ENCODE peak calls at places on chromosomes 4 and X, in eight cellular contexts. F, U, T, G, Z, L, N and X are unnamed samples.

GRCh38 chr4:182916483-182917181 is 554 bp downstream of the DCTD start:
- DNase-seq in F (peak; percentile 48), U (peak; percentile 39), T (peak; percentile 78), G (peak; percentile 65), Z (peak; percentile 40), L (peak; percentile 84), N (peak; percentile 45), X (peak; percentile 32)

GRCh38 chr4:143085644-143086043 is 99.1 kb upstream of the USP38 start:
- DNase-seq in F (no peak), U (no peak), T (no peak), G (no peak), Z (no peak), L (no peak), N (no peak), X (no peak)

GRCh38 chrX:16187024-16187698 is 19.9 kb downstream of the MAGEB17 start:
- DNase-seq in F (no peak), U (no peak), T (no peak), G (no peak), Z (no peak), L (no peak), N (no peak), X (no peak)

GRCh38 chrX:44245730-44246129 is 97.7 kb downstream of the EFHC2 start:
- DNase-seq in F (no peak), U (no peak), T (no peak), G (no peak), Z (no peak), L (no peak), N (no peak), X (no peak)

GRCh38 chr4:142817442-142817841 is 28.7 kb downstream of the INPP4B start:
- DNase-seq in F (no peak), U (peak; percentile 59), T (no peak), G (no peak), Z (peak; percentile 84), L (no peak), N (no peak), X (peak; percentile 41)

GRCh38 chrX:29617725-29618124 is 597.6 kb upstream of the MAGEB2 start:
- DNase-seq in F (no peak), U (no peak), T (no peak), G (no peak), Z (no peak), L (no peak), N (no peak), X (no peak)

GRCh38 chr4:145694929-145695328 is 15.0 kb downstream of the C4orf51 start:
- DNase-seq in F (no peak), U (no peak), T (no peak), G (no peak), Z (no peak), L (no peak), N (no peak), X (no peak)

GRCh38 chr4:27176400-27176799 is 315.8 kb downstream of the STIM2 start:
- DNase-seq in F (peak; percentile 41), U (no peak), T (no peak), G (no peak), Z (peak; percentile 41), L (no peak), N (peak; percentile 49), X (peak; percentile 53)

GRCh38 chrX:7088968-7089615 is 58.4 kb upstream of the STS start:
- DNase-seq in F (no peak), U (no peak), T (no peak), G (no peak), Z (no peak), L (no peak), N (peak; percentile 49), X (peak; percentile 25)

GRCh38 chrX:49300703-49301102 is 2.7 kb upstream of the GAGE10 start:
- DNase-seq in F (no peak), U (no peak), T (no peak), G (no peak), Z (no peak), L (no peak), N (no peak), X (no peak)

GRCh38 chr4:42927946-42928345 is 35.4 kb downstream of the GRXCR1 start:
- DNase-seq in F (no peak), U (no peak), T (no peak), G (no peak), Z (peak; percentile 11), L (no peak), N (no peak), X (no peak)

GRCh38 chr4:106114284-106114683 is 201.7 kb downstream of the TBCK start:
- DNase-seq in F (no peak), U (no peak), T (no peak), G (no peak), Z (no peak), L (no peak), N (no peak), X (no peak)

GRCh38 chr4:108166441-108167315 is 2.1 kb downstream of the LEF1 start:
- DNase-seq in F (peak; percentile 61), U (no peak), T (no peak), G (peak; percentile 54), Z (no peak), L (no peak), N (peak; percentile 85), X (no peak)

GRCh38 chr4:86593726-86594558 is at the start of gene PTPN13:
- DNase-seq in F (peak; percentile 97), U (peak; percentile 95), T (peak; percentile 98), G (peak; percentile 98), Z (peak; percentile 98), L (peak; percentile 99), N (peak; percentile 100), X (peak; percentile 98)

DNA sequence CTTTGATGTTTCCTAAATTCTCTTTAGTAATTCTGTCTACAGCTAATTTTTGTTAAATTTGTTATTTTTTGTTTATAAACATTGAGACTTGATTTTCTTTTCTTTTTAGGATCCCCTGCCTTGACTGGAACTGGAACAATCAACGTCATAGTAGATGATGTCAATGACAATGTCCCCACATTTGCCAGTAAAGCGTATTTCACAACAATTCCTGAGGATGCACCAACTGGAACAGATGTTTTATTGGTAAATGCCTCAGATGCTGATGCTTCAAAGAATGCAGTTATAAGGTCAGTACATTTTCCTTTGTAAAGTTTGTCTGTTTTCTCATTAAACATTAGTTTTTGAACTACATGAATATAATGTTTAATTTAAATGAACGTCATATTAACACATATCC is 119.4 kb downstream of the FAT4 start:
- DNase-seq in F (no peak), U (no peak), T (no peak), G (no peak), Z (no peak), L (no peak), N (no peak), X (no peak)
- TF ChIP-seq CTCF in F (no peak), U (no peak), T (no peak), G (no peak), Z (no peak), L (no peak), N (no peak), X (no peak)

DNA sequence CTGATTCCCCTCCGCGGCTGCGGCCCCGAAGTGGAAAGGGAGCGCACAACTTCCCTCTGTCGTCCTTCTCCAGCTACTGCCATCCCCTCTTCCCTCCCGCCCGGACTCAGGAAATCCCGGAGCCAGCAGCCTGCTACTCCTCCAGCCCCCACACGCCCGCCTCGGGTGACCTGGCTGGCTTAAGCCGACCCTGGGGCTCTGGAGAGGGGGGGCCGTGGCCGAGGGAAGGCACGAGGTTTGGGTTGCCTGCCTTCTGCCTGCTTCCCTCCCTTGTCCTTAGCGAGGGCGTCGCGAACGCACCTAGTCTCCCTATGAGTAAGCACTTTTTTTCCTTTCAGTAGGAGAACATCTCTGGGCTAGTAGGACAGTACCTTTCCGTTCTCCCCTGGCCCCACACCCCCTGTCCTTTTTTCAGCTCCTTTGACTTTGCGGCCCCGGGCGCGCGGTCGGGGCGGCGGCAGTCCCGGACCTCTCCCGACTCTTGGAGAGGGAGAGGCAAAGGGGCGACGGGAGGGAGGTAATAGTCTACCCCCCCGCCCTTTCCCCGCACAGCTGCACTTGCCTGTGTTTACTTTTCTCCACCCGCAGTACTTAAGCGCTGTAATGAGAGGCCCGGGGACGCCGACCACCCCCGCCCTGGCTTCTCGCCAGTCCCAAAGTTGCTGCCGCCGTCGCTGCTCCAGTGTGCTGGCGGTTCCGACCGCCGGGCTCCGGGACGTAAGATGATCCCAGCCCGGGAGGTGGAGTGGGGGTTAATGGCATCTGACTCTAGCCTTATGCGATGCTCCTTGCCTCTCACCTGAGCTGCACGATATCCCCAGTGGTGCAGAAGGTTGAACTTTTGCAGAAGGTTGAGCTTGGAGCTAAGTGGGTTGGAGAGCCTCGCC is 874 bp downstream of the PLS3 start:
- DNase-seq in F (peak; percentile 36), U (peak; percentile 31), T (peak; percentile 66), G (peak; percentile 28), Z (peak; percentile 29), L (peak; percentile 78), N (peak; percentile 58), X (peak; percentile 36)
- TF ChIP-seq CTCF in F (no peak), U (no peak), T (no peak), G (no peak), Z (no peak), L (no peak), N (no peak), X (no peak)

GRCh38 chr4:147597561-147597960 is 19.6 kb upstream of the TMEM184C start:
- DNase-seq in F (no peak), U (peak; percentile 16), T (no peak), G (no peak), Z (no peak), L (no peak), N (no peak), X (no peak)

GRCh38 chr4:147596976-147597375 is 20.2 kb upstream of the TMEM184C start:
- DNase-seq in F (no peak), U (peak; percentile 85), T (no peak), G (peak; percentile 79), Z (peak; percentile 77), L (no peak), N (no peak), X (peak; percentile 67)

GRCh38 chr4:147591048-147591577 is 26.1 kb upstream of the TMEM184C start:
- DNase-seq in F (no peak), U (no peak), T (no peak), G (no peak), Z (no peak), L (no peak), N (no peak), X (no peak)

GRCh38 chr4:147596377-147596776 is 20.8 kb upstream of the TMEM184C start:
- DNase-seq in F (no peak), U (no peak), T (no peak), G (no peak), Z (peak; percentile 49), L (no peak), N (no peak), X (no peak)

GRCh38 chr4:147594107-147594506 is 23.1 kb upstream of the TMEM184C start:
- DNase-seq in F (no peak), U (no peak), T (no peak), G (no peak), Z (no peak), L (no peak), N (no peak), X (no peak)
- TF ChIP-seq CTCF in F (no peak), U (no peak), T (no peak), G (no peak), Z (peak; percentile 39), L (no peak), N (peak; percentile 46), X (no peak)

DNA sequence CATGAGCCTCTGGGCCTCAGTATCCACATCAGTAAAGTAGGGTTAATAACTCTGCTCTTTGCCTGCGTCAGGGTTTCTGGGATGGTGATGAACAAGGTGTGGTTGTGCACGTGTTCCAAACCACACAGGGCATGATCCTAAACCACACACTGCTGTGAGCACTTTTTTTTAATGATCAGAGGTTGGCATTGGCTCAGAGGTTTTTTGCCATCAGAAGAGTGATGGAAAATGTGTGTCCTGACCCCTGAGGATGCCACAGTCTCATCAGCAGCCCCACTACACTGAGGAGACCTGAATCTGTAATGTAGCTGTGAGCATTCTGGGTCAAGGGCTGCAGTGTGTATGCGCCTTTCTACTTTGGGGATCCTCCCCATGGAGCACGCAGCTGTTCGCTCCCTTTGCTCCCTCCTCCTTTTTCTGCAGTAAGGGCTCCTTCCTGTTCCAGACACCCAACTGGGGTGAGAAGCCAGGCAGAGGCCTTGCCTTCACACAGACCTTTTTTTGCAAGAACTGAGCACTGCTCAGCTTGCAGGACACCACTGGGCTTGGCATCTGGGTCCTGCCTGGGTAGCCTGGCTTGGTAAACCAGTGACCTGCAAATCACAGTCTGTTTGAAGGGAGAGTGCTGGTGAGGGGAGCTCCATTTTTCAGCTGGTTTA is 87.5 kb downstream of the MAMLD1 start:
- DNase-seq in F (no peak), U (no peak), T (no peak), G (no peak), Z (peak; percentile 15), L (no peak), N (no peak), X (no peak)
- TF ChIP-seq CTCF in F (no peak), U (no peak), T (no peak), G (no peak), Z (no peak), L (no peak), N (no peak), X (no peak)